ENCODE peak calls at places on chromosomes 13 and 19, in nine cellular contexts. P is CD4-positive, CD25-positive, alpha-beta regulatory T cell; L is stimulated activated CD4-positive, alpha-beta T cell treated with anti-CD3 and anti-CD28 coated beads, Interleukin-12 subunit alpha, Interleukin-12 subunit beta, amount 100 ng/mL, for 24 hours; F is uterus; H is non-pigmented ciliary epithelial cell; R is stimulated activated CD8-positive, alpha-beta memory T cell treated with anti-CD3 and anti-CD28 coated beads, Interleukin-15, amount 100 ng/mL, for 24 hours; Z is HS-27A; D is IMR-90; E is B cell. Q is an unnamed sample.

GRCh38 chr13:102091231-102091630 is 310.6 kb downstream of the FGF14 start:
- DNase-seq in E (no peak), F (no peak), P (no peak), R (no peak), H (no peak), L (no peak), Z (no peak), D (no peak), Q (no peak)

GRCh38 chr19:44883962-44884361 is 7.1 kb upstream of the TOMM40 start:
- DNase-seq in H (no peak), P (no peak), L (no peak), R (no peak), F (no peak), E (no peak), D (no peak), Z (no peak), Q (no peak)

GRCh38 chr13:106161186-106161585 is 374.3 kb downstream of the EFNB2 start:
- DNase-seq in E (no peak), R (no peak), D (no peak), Z (no peak), L (no peak), F (no peak), P (no peak), H (no peak), Q (no peak)

GRCh38 chr13:97295279-97296182 is 73.4 kb downstream of the MBNL2 start:
- DNase-seq in E (no peak), P (no peak), D (peak), L (no peak), R (no peak), H (no peak), F (no peak), Z (no peak), Q (no peak)

GRCh38 chr19:37932985-37933953 is 26.3 kb downstream of the SIPA1L3 start:
- DNase-seq in D (peak), L (no peak), E (no peak), H (no peak), P (no peak), F (no peak), Z (no peak), R (no peak), Q (no peak)

GRCh38 chr19:46813570-46814358 is 25.4 kb upstream of the SLC1A5 start:
- DNase-seq in F (peak), L (no peak), P (no peak), R (no peak), H (peak), E (no peak), D (peak), Z (no peak), Q (no peak)

GRCh38 chr13:59677966-59678814 is 485.5 kb downstream of the DIAPH3 start:
- DNase-seq in H (peak), E (peak), L (no peak), Z (peak), D (peak), F (no peak), R (no peak), P (peak), Q (no peak)

GRCh38 chr19:35764432-35765315 is 6.7 kb downstream of the PROSER3 start:
- DNase-seq in E (no peak), F (no peak), Z (no peak), D (no peak), H (no peak), R (no peak), P (no peak), L (no peak), Q (no peak)

GRCh38 chr13:100234006-100234405 is 145.1 kb downstream of the PCCA start:
- DNase-seq in P (no peak), E (no peak), L (no peak), D (no peak), H (no peak), F (no peak), R (no peak), Z (no peak), Q (no peak)

GRCh38 chr13:63112799-63113395 is 1697.2 kb upstream of the PCDH20 start:
- DNase-seq in E (no peak), L (no peak), F (no peak), Z (no peak), R (no peak), D (no peak), H (no peak), P (no peak), Q (no peak)

GRCh38 chr19:42322305-42322704 is 3.1 kb upstream of the MEGF8 start:
- DNase-seq in R (no peak), L (no peak), Z (no peak), P (no peak), F (no peak), E (no peak), D (no peak), H (no peak), Q (no peak)

GRCh38 chr19:19510432-19510831 is 4.9 kb downstream of the TSSK6 start:
- DNase-seq in P (no peak), E (no peak), H (no peak), D (no peak), R (no peak), Z (no peak), F (no peak), L (no peak), Q (no peak)

GRCh38 chr19:48746738-48747575 is at the start of gene IZUMO1:
- DNase-seq in H (peak), Z (peak), P (peak), F (peak), E (peak), D (peak), L (no peak), R (no peak), Q (peak)

GRCh38 chr19:53308339-53308811 is 25.2 kb upstream of the ZNF845 start:
- DNase-seq in D (no peak), H (no peak), Z (no peak), E (peak), R (no peak), P (no peak), L (no peak), F (no peak), Q (no peak)

GRCh38 chr19:3849092-3849491 is 19.7 kb downstream of the ZFR2 start:
- DNase-seq in H (no peak), L (no peak), P (peak), R (no peak), E (peak), D (no peak), Z (no peak), F (no peak), Q (no peak)

GRCh38 chr13:74661851-74662250 is 527.6 kb upstream of the KLF12 start:
- DNase-seq in E (no peak), L (no peak), P (no peak), F (no peak), H (no peak), Z (no peak), D (no peak), R (no peak), Q (no peak)

GRCh38 chr13:69287050-69287698 is 820.5 kb upstream of the ATXN8OS start:
- DNase-seq in L (no peak), R (no peak), D (no peak), E (no peak), P (no peak), H (no peak), Z (no peak), F (no peak), Q (no peak)

GRCh38 chr13:19910336-19911072 is 47.1 kb upstream of the ZMYM5 start:
- DNase-seq in P (no peak), L (no peak), F (no peak), D (peak), Z (no peak), H (peak), R (no peak), E (no peak), Q (no peak)

GRCh38 chr13:100229603-100230002 is 140.7 kb downstream of the PCCA start:
- DNase-seq in H (no peak), Z (no peak), E (no peak), F (no peak), P (no peak), L (no peak), R (no peak), D (no peak), Q (no peak)

GRCh38 chr13:50387124-50387581 is 371.9 kb downstream of the KCNRG start:
- DNase-seq in F (peak), L (no peak), D (peak), H (no peak), P (peak), R (no peak), Z (no peak), E (peak), Q (no peak)